ENCODE peak calls at places on chromosomes 16 and 17, in seven cellular contexts. H is fibroblast of mammary gland; F is breast epithelium; S is mesendoderm; Q is stimulated activated CD4-positive, alpha-beta T cell treated with anti-CD3 and anti-CD28 coated beads, Interleukin-4, amount 100 ng/mL, for 1 hour; E is NCI-H774; N is activated CD4-positive, alpha-beta T cell treated with anti-CD3 and anti-CD28 coated beads for 48 hours. Z is an unnamed sample.

GRCh38 chr17:40366076-40366860 is 1.7 kb upstream of the GJD3 start:
- DNase-seq in H (no peak), F (no peak), S (no peak), Q (no peak), E (no peak), N (no peak), Z (no peak)

GRCh38 chr16:831571-832443 is 31.3 kb upstream of the GNG13 start:
- DNase-seq in H (no peak), F (no peak), S (no peak), Q (no peak), E (no peak), N (no peak), Z (no peak)

GRCh38 chr16:4293822-4294457 is 21.1 kb upstream of the TFAP4 start:
- DNase-seq in H (peak), F (no peak), S (peak), Q (no peak), E (peak), N (no peak), Z (peak)

GRCh38 chr17:74330446-74330845 is 4.4 kb downstream of the KIF19 start:
- DNase-seq in H (no peak), F (no peak), S (no peak), Q (no peak), E (no peak), N (no peak), Z (no peak)

GRCh38 chr16:31094088-31094423 is 541 bp downstream of the VKORC1 start:
- DNase-seq in H (no peak), F (no peak), S (peak), Q (no peak), E (no peak), N (no peak), Z (peak)

GRCh38 chr17:37610971-37611370 is 1.8 kb upstream of the SYNRG start:
- DNase-seq in H (peak), F (no peak), S (peak), Q (no peak), E (no peak), N (no peak), Z (no peak)

GRCh38 chr16:19486744-19487325 is 35.1 kb downstream of the GDE1 start:
- DNase-seq in H (no peak), F (no peak), S (peak), Q (no peak), E (no peak), N (no peak), Z (no peak)

GRCh38 chr17:39351508-39351907 is 49.9 kb downstream of the FBXL20 start:
- DNase-seq in H (no peak), F (no peak), S (no peak), Q (no peak), E (no peak), N (no peak), Z (no peak)

GRCh38 chr17:4951486-4951885 is 567 bp downstream of the ENO3 start:
- DNase-seq in H (no peak), F (no peak), S (peak), Q (no peak), E (no peak), N (no peak), Z (no peak)

Z was measured in SHP77.